ENCODE peak calls at places on chromosomes 4 and X, in eight cellular contexts. One of them, this sample, is unnamed.
A peak's percentile ranks its signal among the peaks of the same experiment; 100 is the strongest.

GRCh38 chr4:153988446-153988845 is 199.6 kb upstream of the SFRP2 start:
- DNase-seq in T-helper 1 cell: no peak
- DNase-seq in endothelial cell: no peak
- DNase-seq in substantia nigra: no peak
- DNase-seq in pons: no peak
- DNase-seq in neural crest cell: peak; percentile 20
- DNase-seq in NCI-H1436: no peak
- DNase-seq in stromal cell of bone marrow: peak; percentile 43
- DNase-seq in this sample: no peak

GRCh38 chr4:182093947-182094346 is 149.3 kb upstream of the TENM3 start:
- DNase-seq in substantia nigra: no peak
- DNase-seq in NCI-H1436: no peak
- DNase-seq in endothelial cell: no peak
- DNase-seq in T-helper 1 cell: no peak
- DNase-seq in neural crest cell: no peak
- DNase-seq in pons: no peak
- DNase-seq in stromal cell of bone marrow: no peak
- DNase-seq in this sample: no peak

GRCh38 chr4:105631818-105632400 is 76.6 kb downstream of the INTS12 start:
- DNase-seq in stromal cell of bone marrow: no peak
- DNase-seq in endothelial cell: no peak
- DNase-seq in substantia nigra: no peak
- DNase-seq in pons: no peak
- DNase-seq in T-helper 1 cell: no peak
- DNase-seq in neural crest cell: no peak
- DNase-seq in NCI-H1436: no peak
- DNase-seq in this sample: no peak

GRCh38 chr4:174324725-174325124 is 41.0 kb downstream of the CEP44 start:
- DNase-seq in substantia nigra: no peak
- DNase-seq in T-helper 1 cell: no peak
- DNase-seq in pons: no peak
- DNase-seq in neural crest cell: no peak
- DNase-seq in endothelial cell: no peak
- DNase-seq in stromal cell of bone marrow: no peak
- DNase-seq in NCI-H1436: no peak
- DNase-seq in this sample: no peak

GRCh38 chr4:150176559-150176958 is 98.3 kb downstream of the DCLK2 start:
- DNase-seq in NCI-H1436: no peak
- DNase-seq in stromal cell of bone marrow: peak; percentile 57
- DNase-seq in neural crest cell: no peak
- DNase-seq in T-helper 1 cell: no peak
- DNase-seq in pons: peak; percentile 35
- DNase-seq in substantia nigra: no peak
- DNase-seq in endothelial cell: no peak
- DNase-seq in this sample: no peak

GRCh38 chrX:119618439-119618838 is 12.2 kb upstream of the NKRF start:
- DNase-seq in substantia nigra: peak; percentile 8
- DNase-seq in T-helper 1 cell: no peak
- DNase-seq in neural crest cell: no peak
- DNase-seq in stromal cell of bone marrow: no peak
- DNase-seq in NCI-H1436: no peak
- DNase-seq in pons: peak; percentile 43
- DNase-seq in endothelial cell: no peak
- DNase-seq in this sample: no peak

GRCh38 chr4:145805490-145805889 is 125.5 kb downstream of the C4orf51 start:
- DNase-seq in neural crest cell: no peak
- DNase-seq in NCI-H1436: no peak
- DNase-seq in stromal cell of bone marrow: no peak
- DNase-seq in substantia nigra: no peak
- DNase-seq in T-helper 1 cell: no peak
- DNase-seq in pons: no peak
- DNase-seq in endothelial cell: peak; percentile 26
- DNase-seq in this sample: peak; percentile 18

GRCh38 chr4:18869166-18869565 is 847.6 kb upstream of the LCORL start:
- DNase-seq in T-helper 1 cell: no peak
- DNase-seq in NCI-H1436: no peak
- DNase-seq in pons: no peak
- DNase-seq in substantia nigra: no peak
- DNase-seq in stromal cell of bone marrow: no peak
- DNase-seq in neural crest cell: no peak
- DNase-seq in endothelial cell: no peak
- DNase-seq in this sample: no peak

GRCh38 chrX:666762-667161 is 36.2 kb downstream of the SHOX start:
- DNase-seq in pons: no peak
- DNase-seq in NCI-H1436: no peak
- DNase-seq in substantia nigra: no peak
- DNase-seq in endothelial cell: no peak
- DNase-seq in neural crest cell: no peak
- DNase-seq in T-helper 1 cell: no peak
- DNase-seq in stromal cell of bone marrow: peak; percentile 9
- DNase-seq in this sample: peak; percentile 67

GRCh38 chr4:143207555-143207954 is 22.8 kb downstream of the USP38 start:
- DNase-seq in neural crest cell: no peak
- DNase-seq in stromal cell of bone marrow: no peak
- DNase-seq in T-helper 1 cell: no peak
- DNase-seq in endothelial cell: no peak
- DNase-seq in NCI-H1436: no peak
- DNase-seq in substantia nigra: no peak
- DNase-seq in pons: peak; percentile 67
- DNase-seq in this sample: no peak

GRCh38 chr4:3679071-3679825 is 86.9 kb upstream of the ADRA2C start:
- DNase-seq in NCI-H1436: no peak
- DNase-seq in neural crest cell: no peak
- DNase-seq in pons: no peak
- DNase-seq in T-helper 1 cell: no peak
- DNase-seq in stromal cell of bone marrow: no peak
- DNase-seq in substantia nigra: no peak
- DNase-seq in endothelial cell: no peak
- DNase-seq in this sample: no peak

This sample was measured in NT2/D1.